ENCODE peak calls at places on chromosomes 1 and 21, in seven cellular contexts. G is activated T-helper 1 cell treated with anti-CD3 and anti-CD28 coated beads, Interleukin-12 subunit alpha, Interleukin-12 subunit beta, Interleukin-2, Interleukin-4 antibody, amounts not matched to agents 30 ng/mL and 10 ng/mL and 1 ng/mL, durations not matched to agents 14 hours and 24 hours and 36 hours; R is stimulated activated CD4-positive, alpha-beta T cell treated with anti-CD3 and anti-CD28 coated beads, Interleukin-1b, Interleukin-23, amount 100 ng/mL, for 1 hour; S is HL-60; P is midbrain; M is activated CD4-positive, alpha-beta T cell treated with anti-CD3 and anti-CD28 coated beads for 48 hours; A is occipital lobe. Q is an unnamed sample.

GRCh38 chr1:54542120-54542961 is 5.7 kb upstream of the ACOT11 start:
- DNase-seq in G (peak), R (no peak), S (peak), P (peak), M (peak), A (no peak), Q (peak)

GRCh38 chr1:38293530-38293929 is 246.9 kb upstream of the POU3F1 start:
- DNase-seq in G (no peak), R (no peak), S (no peak), P (no peak), M (no peak), A (no peak), Q (no peak)

GRCh38 chr1:65174585-65174984 is 26.6 kb downstream of the AK4 start:
- DNase-seq in G (no peak), R (no peak), S (peak), P (peak), M (no peak), A (no peak), Q (no peak)

GRCh38 chr21:32572574-32573420 is 12.5 kb downstream of the TCP10L start:
- DNase-seq in G (no peak), R (no peak), S (no peak), P (no peak), M (no peak), A (no peak), Q (no peak)

GRCh38 chr1:224733021-224733911 is 117.1 kb downstream of the CNIH3 start:
- DNase-seq in G (no peak), R (no peak), S (no peak), P (no peak), M (no peak), A (no peak), Q (peak)

GRCh38 chr1:111221633-111222286 is 5.8 kb upstream of the CHI3L2 start:
- DNase-seq in G (peak), R (no peak), S (peak), P (no peak), M (peak), A (no peak), Q (no peak)

GRCh38 chr1:229514578-229515275 is 6.6 kb upstream of the NUP133 start:
- DNase-seq in G (peak), R (peak), S (peak), P (peak), M (peak), A (peak), Q (peak)

GRCh38 chr1:89069955-89070354 is 4.9 kb upstream of the GBP1 start:
- DNase-seq in G (no peak), R (no peak), S (no peak), P (no peak), M (no peak), A (no peak), Q (no peak)

GRCh38 chr1:58649555-58649954 is 50.3 kb downstream of the MYSM1 start:
- DNase-seq in G (no peak), R (no peak), S (peak), P (no peak), M (peak), A (no peak), Q (no peak)

Q was measured in hepatocyte.